ENCODE peak calls at places on chromosomes 1 and 21, in six cellular contexts. S, Q, C, E, J and W are unnamed samples.
A peak's percentile ranks its signal among the peaks of the same experiment; 100 is the strongest.

GRCh38 chr21:46355161-46356004 is 31.4 kb downstream of the PCNT start:
- DNase-seq in S (no peak), Q (no peak), C (no peak), E (no peak), J (no peak), W (no peak)

GRCh38 chr1:39115271-39116110 is 89.0 kb upstream of the MACF1 start:
- DNase-seq in S (no peak), Q (no peak), C (no peak), E (peak; percentile 78), J (no peak), W (peak; percentile 35)

GRCh38 chr1:56424744-56425493 is 154.4 kb downstream of the PLPP3 start:
- DNase-seq in S (peak; percentile 29), Q (peak; percentile 75), C (peak; percentile 76), E (peak; percentile 11), J (no peak), W (peak; percentile 15)

GRCh38 chr1:52426391-52426790 is 22.0 kb downstream of the PRPF38A start:
- DNase-seq in S (no peak), Q (no peak), C (no peak), E (no peak), J (no peak), W (no peak)

GRCh38 chr1:208179850-208180416 is 64.3 kb downstream of the PLXNA2 start:
- DNase-seq in S (no peak), Q (no peak), C (no peak), E (no peak), J (no peak), W (no peak)

GRCh38 chr1:228898582-228898992 is 163.3 kb downstream of the RHOU start:
- DNase-seq in S (no peak), Q (no peak), C (no peak), E (peak; percentile 17), J (no peak), W (peak; percentile 92)

GRCh38 chr1:46522969-46523320 is 28.5 kb downstream of the KNCN start:
- DNase-seq in S (no peak), Q (no peak), C (no peak), E (peak; percentile 59), J (no peak), W (no peak)

GRCh38 chr1:93080424-93080823 is 1.3 kb downstream of the MTF2 start:
- DNase-seq in S (peak; percentile 64), Q (peak; percentile 81), C (peak; percentile 63), E (peak; percentile 57), J (peak; percentile 51), W (peak; percentile 75)

GRCh38 chr1:231803353-231803752 is 176.8 kb downstream of the DISC1 start:
- DNase-seq in S (no peak), Q (no peak), C (no peak), E (no peak), J (no peak), W (peak; percentile 96)

GRCh38 chr1:115797491-115797890 is 29.0 kb upstream of the CASQ2 start:
- DNase-seq in S (no peak), Q (no peak), C (no peak), E (no peak), J (no peak), W (no peak)

GRCh38 chr1:7341145-7341900 is 429.8 kb upstream of the VAMP3 start:
- DNase-seq in S (no peak), Q (peak; percentile 57), C (no peak), E (no peak), J (no peak), W (no peak)

GRCh38 chr1:97159342-97159741 is 437.8 kb downstream of the PTBP2 start:
- DNase-seq in S (no peak), Q (no peak), C (no peak), E (no peak), J (no peak), W (no peak)

GRCh38 chr21:42724226-42724920 is 71.0 kb downstream of the PDE9A start:
- DNase-seq in S (peak; percentile 51), Q (peak; percentile 7), C (peak; percentile 91), E (no peak), J (no peak), W (peak; percentile 63)

GRCh38 chr1:207019161-207019560 is 13.4 kb downstream of the C1orf116 start:
- DNase-seq in S (no peak), Q (no peak), C (no peak), E (no peak), J (no peak), W (no peak)

GRCh38 chr1:207018707-207019106 is 13.8 kb downstream of the C1orf116 start:
- DNase-seq in S (no peak), Q (no peak), C (no peak), E (no peak), J (no peak), W (no peak)

GRCh38 chr1:207020709-207021107 is 11.8 kb downstream of the C1orf116 start:
- DNase-seq in S (no peak), Q (no peak), C (no peak), E (peak; percentile 52), J (no peak), W (peak; percentile 51)

GRCh38 chr1:207021139-207021861 is 11.3 kb downstream of the C1orf116 start:
- DNase-seq in S (peak; percentile 77), Q (no peak), C (peak; percentile 89), E (peak; percentile 88), J (no peak), W (no peak)

DNA sequence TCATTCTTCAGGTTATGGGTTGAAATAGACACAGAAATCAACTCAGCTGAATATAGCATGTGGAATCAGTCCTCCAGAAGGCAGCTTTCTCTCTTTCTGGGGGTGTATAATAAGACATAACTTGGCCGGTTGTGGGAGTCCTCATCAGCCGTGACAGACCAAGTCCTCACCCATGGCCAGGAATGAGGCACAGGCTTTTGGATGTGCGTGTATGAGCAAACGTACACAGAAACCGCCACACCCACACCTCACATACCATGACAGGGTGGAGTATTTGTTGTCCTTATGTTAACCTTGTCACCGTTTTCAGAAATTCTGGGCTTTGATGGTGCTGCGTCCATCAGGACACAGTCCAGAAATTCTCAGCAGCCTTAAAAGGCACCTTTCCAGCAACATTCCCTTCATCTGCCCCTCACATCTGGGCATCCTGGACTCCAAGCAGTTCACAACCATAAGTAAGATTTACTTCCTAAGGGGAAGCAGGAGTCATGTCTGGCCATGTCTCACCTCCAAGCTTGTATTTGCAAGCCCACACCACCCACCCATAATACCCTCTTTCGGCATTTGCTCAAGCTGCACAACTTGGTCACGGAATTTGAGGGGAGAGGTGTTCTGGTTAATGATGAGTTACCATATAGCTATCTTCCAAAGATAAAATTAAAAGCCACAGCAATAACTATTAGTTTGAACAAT is 12.4 kb downstream of the C1orf116 start:
- DNase-seq in S (peak; percentile 92), Q (no peak), C (peak; percentile 52), E (no peak), J (no peak), W (no peak)
- TF ChIP-seq POLR2A in S (no peak), Q (no peak), C (no peak), E (no peak), J (no peak), W (no peak)

GRCh38 chr1:235649722-235650163 is at the start of gene GNG4:
- DNase-seq in S (peak; percentile 18), Q (no peak), C (no peak), E (no peak), J (no peak), W (no peak)

GRCh38 chr1:235648407-235648907 is 1.1 kb downstream of the GNG4 start:
- DNase-seq in S (no peak), Q (peak; percentile 19), C (no peak), E (no peak), J (no peak), W (no peak)

GRCh38 chr1:235650341-235651169 is 971 bp upstream of the GNG4 start:
- DNase-seq in S (peak; percentile 17), Q (no peak), C (peak; percentile 90), E (no peak), J (no peak), W (no peak)

GRCh38 chr1:235651170-235651806 is 1.7 kb upstream of the GNG4 start:
- DNase-seq in S (no peak), Q (no peak), C (no peak), E (no peak), J (no peak), W (no peak)

DNA sequence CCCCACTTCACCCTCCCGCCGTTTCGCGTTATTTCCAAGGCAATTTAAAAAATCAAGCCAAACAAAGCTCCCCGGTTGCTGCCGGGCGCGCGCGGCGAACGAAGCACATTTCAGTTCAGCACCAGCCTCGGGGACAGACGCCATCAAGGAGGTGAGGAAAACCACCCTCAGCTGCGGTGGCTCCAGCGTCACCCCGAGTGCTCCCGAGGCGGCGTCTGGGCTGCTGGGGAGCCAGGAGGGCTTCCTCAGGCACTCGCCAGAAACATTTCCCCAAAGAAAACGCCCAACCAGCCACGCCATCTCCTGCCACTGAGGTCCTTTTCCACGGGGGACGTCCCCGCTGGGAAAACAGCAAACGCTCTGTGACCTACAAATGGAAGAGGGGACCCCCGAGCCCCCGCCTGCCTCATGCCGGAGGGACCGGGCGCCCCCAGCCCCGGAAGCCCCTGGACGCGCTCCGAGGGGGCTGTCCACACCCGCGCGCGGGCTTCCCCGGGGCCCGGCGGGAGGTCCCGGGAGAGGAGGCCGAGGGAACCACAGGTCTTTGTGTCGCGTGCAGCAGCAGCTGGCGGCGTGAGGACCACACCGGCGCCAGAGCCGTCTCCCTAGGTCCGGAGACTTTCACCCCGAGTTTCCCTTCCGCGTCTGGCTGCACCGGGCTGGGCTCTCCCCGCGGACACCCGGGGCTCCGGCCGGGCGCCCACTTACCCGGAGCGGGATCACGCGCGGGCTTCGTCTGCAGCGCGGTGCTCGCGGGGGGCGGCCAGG is 446 bp downstream of the GNG4 start:
- DNase-seq in S (peak; percentile 50), Q (peak; percentile 60), C (peak; percentile 37), E (no peak), J (no peak), W (peak; percentile 81)
- TF ChIP-seq MAX in S (peak; percentile 42), Q (no peak), C (peak; percentile 41), E (no peak), J (peak; percentile 26), W (peak; percentile 72)

DNA sequence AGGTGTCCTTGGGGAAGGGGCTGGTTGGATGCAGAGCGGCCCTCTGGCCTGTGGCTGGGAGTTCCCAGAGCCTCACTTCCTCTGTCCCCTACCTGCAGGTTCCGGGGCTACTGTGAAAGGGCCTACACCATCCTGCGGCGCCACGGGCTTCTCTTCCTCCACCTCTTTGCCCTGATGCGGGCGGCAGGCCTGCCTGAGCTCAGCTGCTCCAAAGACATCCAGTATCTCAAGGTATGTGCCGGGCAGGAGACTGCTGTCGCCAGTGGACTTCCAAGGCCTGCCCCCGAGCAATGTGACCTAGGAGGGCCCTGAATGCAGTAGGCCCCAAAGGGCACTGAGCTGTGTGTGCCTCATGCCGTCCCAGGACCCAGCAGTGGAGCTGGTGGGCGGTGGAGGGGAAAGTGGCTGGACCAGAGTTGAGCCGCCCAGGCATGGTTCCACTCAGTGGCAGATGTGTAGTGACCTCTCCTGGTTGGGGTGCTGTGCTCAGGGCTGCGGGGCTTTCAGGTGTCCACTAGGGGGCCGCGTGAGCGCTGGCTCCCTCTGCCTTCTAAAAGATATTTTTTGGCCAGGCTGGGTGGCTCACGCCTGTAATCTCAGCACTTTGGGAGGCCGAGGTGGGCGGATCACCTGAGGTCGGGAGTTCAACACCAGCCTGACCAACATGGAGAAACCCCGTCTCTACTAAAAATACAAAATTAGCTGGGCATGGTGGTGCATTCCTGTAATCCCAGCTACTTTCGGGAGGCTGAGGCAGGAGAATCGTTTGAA is 73.4 kb downstream of the PIK3CD start:
- DNase-seq in S (peak; percentile 57), Q (peak; percentile 41), C (peak; percentile 58), E (peak; percentile 91), J (no peak), W (peak; percentile 72)
- TF ChIP-seq MYC in S (no peak), Q (no peak), C (no peak), E (peak; percentile 28), J (no peak), W (no peak)

DNA sequence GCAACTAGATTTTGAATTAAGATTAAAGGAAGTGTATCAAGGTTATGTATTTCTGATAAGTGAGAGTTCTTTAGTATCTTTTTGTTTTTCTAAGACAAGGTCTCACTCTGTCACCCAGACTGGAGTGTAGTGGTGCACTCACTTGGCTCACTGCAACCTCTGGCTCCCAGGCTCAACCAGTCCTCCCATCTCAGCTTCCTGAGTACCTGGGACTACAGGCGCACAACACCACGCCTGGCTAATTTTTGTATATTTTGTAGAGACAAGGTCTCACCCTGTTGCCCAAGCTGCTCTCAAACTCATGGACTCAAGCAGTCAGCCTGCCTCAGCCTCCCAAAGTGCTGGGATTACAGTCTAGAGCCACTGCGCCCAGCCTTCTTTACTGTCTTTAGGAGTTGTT is 33.7 kb downstream of the DHX9 start:
- DNase-seq in S (no peak), Q (no peak), C (no peak), E (no peak), J (no peak), W (no peak)
- TF ChIP-seq POLR2A in S (no peak), Q (no peak), C (no peak), E (no peak), J (no peak), W (no peak)